ENCODE peak calls at places on chromosomes 12 and 14, in ten cellular contexts. P is IMR-90, L is heart left ventricle, G is testis, T is tibial artery, I is uterus, M is mesenchymal stem cell, S is tibial nerve, Z is ovary, D is RWPE2. E is an unnamed sample.

GRCh38 chr14:61973981-61974380 is 211.8 kb downstream of the SNAPC1 start:
- DNase-seq in S (no peak), L (no peak), Z (no peak), P (peak; percentile 87), D (no peak), T (no peak), M (peak; percentile 23), I (no peak), G (no peak), E (no peak)

GRCh38 chr12:68420225-68421008 is 88.3 kb upstream of the MDM1 start:
- DNase-seq in M (peak; percentile 16), S (peak; percentile 9), T (peak; percentile 67), P (peak; percentile 57), L (no peak), I (no peak), D (no peak), G (peak; percentile 75), Z (peak; percentile 65), E (peak; percentile 49)

GRCh38 chr12:28050606-28051005 is 78.1 kb upstream of the PTHLH start:
- DNase-seq in M (no peak), G (no peak), T (no peak), L (no peak), P (no peak), I (no peak), Z (no peak), S (no peak), D (no peak), E (no peak)

GRCh38 chr12:98883231-98883630 is 238.1 kb downstream of the APAF1 start:
- DNase-seq in L (no peak), T (no peak), M (no peak), I (no peak), Z (no peak), G (no peak), D (no peak), S (no peak), P (no peak), E (no peak)

GRCh38 chr14:61498303-61498702 is 176.9 kb downstream of the PRKCH start:
- DNase-seq in G (no peak), D (no peak), Z (no peak), M (no peak), P (no peak), L (no peak), I (no peak), T (no peak), S (no peak), E (no peak)

GRCh38 chr12:2959194-2959507 is at the start of gene TEAD4:
- DNase-seq in M (peak; percentile 74), P (peak; percentile 74), S (no peak), L (peak; percentile 73), G (peak; percentile 44), T (no peak), I (peak; percentile 69), Z (peak; percentile 40), D (peak; percentile 93), E (peak; percentile 72)

GRCh38 chr12:49133014-49133413 is 1.8 kb upstream of the TUBA1B start:
- DNase-seq in M (no peak), D (no peak), Z (no peak), I (no peak), G (no peak), S (no peak), P (no peak), T (no peak), L (no peak), E (no peak)

GRCh38 chr12:41891226-41891625 is 253.4 kb downstream of the GXYLT1 start:
- DNase-seq in I (no peak), P (no peak), M (no peak), T (no peak), Z (no peak), L (no peak), S (no peak), G (no peak), D (no peak), E (no peak)

GRCh38 chr12:92105676-92106075 is 40.0 kb downstream of the BTG1 start:
- DNase-seq in I (no peak), G (no peak), T (no peak), M (no peak), S (no peak), L (no peak), P (no peak), D (no peak), Z (no peak), E (no peak)

GRCh38 chr12:92109613-92110012 is 36.0 kb downstream of the BTG1 start:
- DNase-seq in P (no peak), L (no peak), D (no peak), M (no peak), Z (no peak), G (no peak), T (no peak), S (no peak), I (no peak), E (no peak)

GRCh38 chr12:92108651-92109050 is 37.0 kb downstream of the BTG1 start:
- DNase-seq in D (no peak), L (no peak), P (peak; percentile 78), G (no peak), M (peak; percentile 77), S (peak; percentile 18), T (no peak), I (peak; percentile 31), Z (peak; percentile 69), E (no peak)

GRCh38 chr12:92107094-92107493 is 38.6 kb downstream of the BTG1 start:
- DNase-seq in S (no peak), P (no peak), G (no peak), Z (no peak), I (no peak), D (no peak), L (no peak), T (no peak), M (no peak), E (no peak)

GRCh38 chr12:92107621-92108131 is 38.0 kb downstream of the BTG1 start:
- DNase-seq in I (no peak), P (no peak), L (no peak), Z (no peak), D (no peak), M (peak; percentile 21), S (no peak), T (no peak), G (no peak), E (no peak)
- H3K27ac ChIP-seq in I (peak overlapping the region; percentile 73), P (peak overlapping the region; percentile 40), L (no peak overlapping the region), Z (no peak overlapping the region), D (no peak overlapping the region), M (no peak overlapping the region), S (no peak overlapping the region), T (no peak overlapping the region), G (no peak overlapping the region), E (no peak overlapping the region)

GRCh38 chr14:59358774-59359173 is 106.4 kb downstream of the GPR135 start:
- DNase-seq in G (no peak), D (no peak), L (no peak), Z (no peak), T (no peak), M (no peak), S (no peak), P (no peak), I (no peak), E (peak; percentile 78)

GRCh38 chr14:59359451-59360124 is 105.6 kb downstream of the GPR135 start:
- DNase-seq in Z (no peak), D (no peak), I (no peak), G (no peak), L (no peak), P (no peak), S (no peak), M (no peak), T (no peak), E (no peak)

GRCh38 chr14:59363545-59364226 is 101.5 kb downstream of the GPR135 start:
- DNase-seq in I (no peak), T (no peak), S (no peak), L (no peak), Z (no peak), P (peak; percentile 42), G (no peak), D (peak; percentile 73), M (no peak), E (no peak)

GRCh38 chr14:59360923-59361794 is 104.0 kb downstream of the GPR135 start:
- DNase-seq in P (peak; percentile 82), D (peak; percentile 95), Z (peak; percentile 57), L (peak; percentile 92), M (peak; percentile 91), S (peak; percentile 63), G (no peak), T (peak; percentile 70), I (peak; percentile 61), E (peak; percentile 78)

GRCh38 chr14:59362533-59362932 is 102.6 kb downstream of the GPR135 start:
- DNase-seq in I (no peak), S (no peak), Z (no peak), T (no peak), G (no peak), P (peak; percentile 79), D (no peak), L (no peak), M (peak; percentile 45), E (no peak)
- H3K4me1 ChIP-seq in I (no peaks in the 10 kb centered on the region), S (no peaks in the 10 kb centered on the region), Z (peaks cover 9% of the 10 kb centered on the region), T (peaks cover 42% of the 10 kb centered on the region), G (peaks cover 14% of the 10 kb centered on the region), P (peaks cover 19% of the 10 kb centered on the region), D (peaks cover 84% of the 10 kb centered on the region), L (peaks cover 65% of the 10 kb centered on the region), M (peaks cover 2% of the 10 kb centered on the region), E (peaks cover 13% of the 10 kb centered on the region)

DNA sequence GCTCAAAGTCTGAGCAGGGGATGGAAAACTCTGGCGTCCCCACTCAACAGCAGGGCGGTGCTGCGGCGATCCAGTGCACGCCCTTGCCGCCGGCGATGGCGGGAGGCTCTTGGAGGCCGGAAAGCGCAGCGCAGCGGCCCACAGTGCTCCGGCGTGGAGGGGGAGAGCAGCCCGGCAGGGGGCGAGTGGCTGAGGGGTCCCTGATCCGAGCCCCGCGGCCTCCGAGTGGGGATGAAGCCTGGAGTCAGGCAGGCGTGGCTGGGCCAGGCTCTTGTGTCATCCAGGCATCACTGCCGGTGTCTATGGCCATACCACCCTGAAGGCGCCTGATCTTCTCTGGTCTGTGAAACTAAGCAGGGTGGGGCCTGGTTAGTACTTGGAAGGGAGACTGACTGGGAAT is 183.1 kb downstream of the ALG10 start:
- DNase-seq in D (no peak), P (no peak), S (no peak), G (no peak), I (no peak), L (no peak), T (no peak), Z (no peak), M (no peak), E (no peak)
- H3K9me3 ChIP-seq in D (no peaks in the 10 kb centered on the region), P (peaks cover 53% of the 10 kb centered on the region), S (no peaks in the 10 kb centered on the region), G (no peaks in the 10 kb centered on the region), I (no peaks in the 10 kb centered on the region), L (no peaks in the 10 kb centered on the region), T (peaks cover 9% of the 10 kb centered on the region), Z (no peaks in the 10 kb centered on the region), M (no peaks in the 10 kb centered on the region), E (no peaks in the 10 kb centered on the region)

GRCh38 chr12:75480469-75480949 is at the start of gene GLIPR1:
- DNase-seq in P (peak; percentile 99), S (peak; percentile 76), M (peak; percentile 98), L (peak; percentile 72), Z (peak; percentile 76), D (peak; percentile 67), G (peak; percentile 73), T (peak; percentile 90), I (peak; percentile 84), E (peak; percentile 47)

GRCh38 chr12:75477137-75477536 is 3.4 kb upstream of the GLIPR1 start:
- DNase-seq in D (no peak), T (no peak), G (no peak), P (no peak), L (no peak), S (no peak), I (no peak), M (no peak), Z (no peak), E (no peak)

GRCh38 chr12:75479963-75480461 is 543 bp upstream of the GLIPR1 start:
- DNase-seq in G (no peak), P (peak; percentile 81), L (no peak), S (no peak), D (no peak), Z (no peak), T (no peak), M (no peak), I (no peak), E (no peak)

GRCh38 chr12:75476076-75476475 is 4.5 kb upstream of the GLIPR1 start:
- DNase-seq in S (no peak), M (no peak), P (no peak), G (no peak), L (no peak), I (no peak), T (no peak), D (no peak), Z (no peak), E (no peak)

DNA sequence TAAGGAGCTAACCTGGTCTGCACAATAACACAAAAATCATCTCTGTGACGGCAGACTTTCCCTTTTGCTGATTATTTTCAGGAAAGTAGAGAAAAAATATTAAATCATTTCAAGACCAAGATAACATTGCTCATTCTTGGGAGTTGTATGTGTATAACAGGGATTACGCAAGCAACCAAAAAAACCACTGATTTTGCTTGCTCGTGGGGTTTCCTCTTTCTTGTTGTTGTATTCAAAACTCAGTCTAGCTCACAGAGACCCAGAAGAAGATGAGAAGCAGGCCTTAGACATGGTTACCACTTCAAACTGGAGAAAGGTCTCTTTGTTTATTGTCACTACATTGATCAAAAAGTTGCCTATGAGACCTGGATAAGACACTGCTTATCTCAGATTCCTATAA is 2.2 kb upstream of the GLIPR1 start:
- DNase-seq in Z (no peak), D (no peak), S (no peak), I (no peak), M (peak; percentile 46), G (no peak), P (peak; percentile 78), L (no peak), T (no peak), E (no peak)
- H3K27ac ChIP-seq in Z (no peak overlapping the region), D (no peak overlapping the region), S (peak overlapping the region; percentile 39), I (no peak overlapping the region), M (no peak overlapping the region), G (no peak overlapping the region), P (peak overlapping the region; percentile 73), L (peak overlapping the region; percentile 43), T (peak overlapping the region; percentile 85), E (peak overlapping the region; percentile 28)